ENCODE peak calls at places on chromosome 15, in seven cellular contexts. U is neural progenitor cell, F is mucosa of descending colon, T is MCF 10A, Y is cardiac fibroblast, Q is ELR, D is GM23248. L is an unnamed sample.

GRCh38 chr15:83053151-83053550 is 13.9 kb downstream of the BTBD1 start:
- DNase-seq in U (no peak), F (no peak), T (peak; percentile 26), Y (no peak), Q (peak; percentile 60), D (peak; percentile 76), L (peak; percentile 86)

GRCh38 chr15:82146990-82147461 is 101.2 kb upstream of the MEX3B start:
- DNase-seq in U (no peak), F (no peak), T (peak; percentile 73), Y (peak; percentile 63), Q (peak; percentile 93), D (peak; percentile 92), L (peak; percentile 90)

GRCh38 chr15:101118116-101118515 is 133.7 kb downstream of the CHSY1 start:
- DNase-seq in U (no peak), F (no peak), T (no peak), Y (no peak), Q (no peak), D (no peak), L (no peak)

GRCh38 chr15:83030021-83030420 is 18.6 kb upstream of the C15orf40 start:
- DNase-seq in U (peak; percentile 10), F (no peak), T (peak; percentile 14), Y (no peak), Q (peak; percentile 71), D (no peak), L (peak; percentile 29)

GRCh38 chr15:31495281-31495680 is 168.6 kb downstream of the KLF13 start:
- DNase-seq in U (no peak), F (no peak), T (no peak), Y (no peak), Q (no peak), D (no peak), L (no peak)

GRCh38 chr15:67869700-67870099 is 29.9 kb upstream of the RNU6-1 start:
- DNase-seq in U (no peak), F (no peak), T (no peak), Y (no peak), Q (no peak), D (no peak), L (no peak)

GRCh38 chr15:90862964-90863721 is 5.2 kb upstream of the FURIN start:
- DNase-seq in U (no peak), F (no peak), T (peak; percentile 95), Y (peak; percentile 70), Q (peak; percentile 18), D (peak; percentile 73), L (no peak)

GRCh38 chr15:62895139-62895866 is 147.2 kb upstream of the TPM1 start:
- DNase-seq in U (no peak), F (no peak), T (peak; percentile 60), Y (peak; percentile 74), Q (peak; percentile 85), D (peak; percentile 51), L (peak; percentile 88)

GRCh38 chr15:59224474-59224873 is 17.8 kb downstream of the LDHAL6B start:
- DNase-seq in U (no peak), F (peak; percentile 53), T (no peak), Y (no peak), Q (no peak), D (no peak), L (no peak)

GRCh38 chr15:62228604-62229003 is 63.5 kb upstream of the C2CD4B start:
- DNase-seq in U (no peak), F (no peak), T (no peak), Y (no peak), Q (no peak), D (no peak), L (no peak)

GRCh38 chr15:58065445-58066041 is at the start of gene ALDH1A2:
- DNase-seq in U (peak; percentile 71), F (peak; percentile 31), T (no peak), Y (peak; percentile 37), Q (no peak), D (no peak), L (no peak)

GRCh38 chr15:33309602-33310276 is 1.0 kb upstream of the RYR3 start:
- DNase-seq in U (peak; percentile 64), F (no peak), T (no peak), Y (peak; percentile 2), Q (peak; percentile 10), D (peak; percentile 10), L (no peak)

GRCh38 chr15:66721020-66721419 is 19.0 kb downstream of the SMAD6 start:
- DNase-seq in U (no peak), F (no peak), T (no peak), Y (no peak), Q (no peak), D (no peak), L (no peak)

GRCh38 chr15:25060996-25061620 is 106.3 kb downstream of the SNRPN start:
- DNase-seq in U (no peak), F (no peak), T (no peak), Y (no peak), Q (no peak), D (no peak), L (no peak)

GRCh38 chr15:95127356-95127755 is 896.0 kb downstream of the MCTP2 start:
- DNase-seq in U (no peak), F (no peak), T (no peak), Y (peak; percentile 3), Q (no peak), D (no peak), L (peak; percentile 30)

GRCh38 chr15:86624261-86625036 is 544.8 kb downstream of the AGBL1 start:
- DNase-seq in U (peak; percentile 84), F (peak; percentile 80), T (peak; percentile 97), Y (peak; percentile 65), Q (peak; percentile 78), D (peak; percentile 82), L (peak; percentile 6)

GRCh38 chr15:45307230-45307924 is 55.3 kb downstream of the SLC28A2 start:
- DNase-seq in U (peak; percentile 5), F (no peak), T (peak; percentile 37), Y (peak; percentile 69), Q (peak; percentile 66), D (peak; percentile 78), L (peak; percentile 59)

GRCh38 chr15:85639752-85640381 is 154.9 kb downstream of the KLHL25 start:
- DNase-seq in U (no peak), F (no peak), T (peak; percentile 38), Y (peak; percentile 50), Q (peak; percentile 71), D (peak; percentile 93), L (peak; percentile 72)

GRCh38 chr15:72685925-72686794 is at the start of the genes BBS4 and HIGD2B:
- DNase-seq in U (peak; percentile 94), F (peak; percentile 93), T (peak; percentile 89), Y (peak; percentile 87), Q (peak; percentile 90), D (peak; percentile 96), L (peak; percentile 83)

GRCh38 chr15:84666373-84666772 is 8.4 kb upstream of the NMB start:
- DNase-seq in U (no peak), F (no peak), T (no peak), Y (peak; percentile 23), Q (no peak), D (peak; percentile 68), L (no peak)

GRCh38 chr15:37099321-37100108 is 834 bp downstream of the MEIS2 start:
- DNase-seq in U (peak; percentile 40), F (no peak), T (peak; percentile 57), Y (no peak), Q (peak; percentile 55), D (peak; percentile 60), L (peak; percentile 34)

GRCh38 chr15:70098170-70098460 is 398 bp upstream of the TLE3 start:
- DNase-seq in U (no peak), F (no peak), T (no peak), Y (no peak), Q (no peak), D (no peak), L (no peak)

GRCh38 chr15:77500986-77501385 is 80.3 kb downstream of the HMG20A start:
- DNase-seq in U (no peak), F (no peak), T (peak; percentile 91), Y (peak; percentile 42), Q (peak; percentile 32), D (peak; percentile 51), L (peak; percentile 77)

GRCh38 chr15:64019764-64020163 is 26.5 kb downstream of the DAPK2 start:
- DNase-seq in U (no peak), F (peak; percentile 59), T (no peak), Y (no peak), Q (no peak), D (peak; percentile 76), L (no peak)

GRCh38 chr15:70234256-70234965 is 136.7 kb upstream of the TLE3 start:
- DNase-seq in U (no peak), F (no peak), T (no peak), Y (peak; percentile 82), Q (peak; percentile 84), D (peak; percentile 93), L (peak; percentile 60)

GRCh38 chr15:71335591-71335990 is 220.3 kb downstream of the THSD4 start:
- DNase-seq in U (no peak), F (no peak), T (no peak), Y (no peak), Q (no peak), D (no peak), L (peak; percentile 73)

GRCh38 chr15:76185716-76186115 is 125.6 kb downstream of the ETFA start:
- DNase-seq in U (peak; percentile 67), F (no peak), T (peak; percentile 89), Y (peak; percentile 74), Q (peak; percentile 82), D (peak; percentile 87), L (peak; percentile 75)

GRCh38 chr15:69367231-69367630 is 46.9 kb upstream of the KIF23 start:
- DNase-seq in U (no peak), F (no peak), T (no peak), Y (no peak), Q (no peak), D (no peak), L (no peak)

GRCh38 chr15:83398591-83398990 is 48.5 kb upstream of the SH3GL3 start:
- DNase-seq in U (no peak), F (no peak), T (peak; percentile 54), Y (no peak), Q (peak; percentile 75), D (peak; percentile 86), L (peak; percentile 26)

GRCh38 chr15:23857028-23857641 is 170.0 kb upstream of the NDN start:
- DNase-seq in U (peak; percentile 78), F (peak; percentile 37), T (no peak), Y (peak; percentile 13), Q (no peak), D (peak; percentile 57), L (peak; percentile 22)

GRCh38 chr15:79418693-79419279 is 13.3 kb upstream of the MINAR1 start:
- DNase-seq in U (peak; percentile 39), F (no peak), T (no peak), Y (no peak), Q (no peak), D (no peak), L (no peak)

GRCh38 chr15:79463781-79464270 is 31.7 kb downstream of the MINAR1 start:
- DNase-seq in U (no peak), F (no peak), T (no peak), Y (no peak), Q (no peak), D (no peak), L (no peak)

GRCh38 chr15:77713281-77713680 is 80.6 kb upstream of the LINGO1 start:
- DNase-seq in U (no peak), F (no peak), T (no peak), Y (no peak), Q (no peak), D (no peak), L (no peak)

GRCh38 chr15:90143176-90143655 is 40.9 kb upstream of the IDH2 start:
- DNase-seq in U (peak; percentile 93), F (peak; percentile 88), T (peak; percentile 69), Y (peak; percentile 48), Q (peak; percentile 55), D (no peak), L (peak; percentile 33)